ENCODE peak calls at places on chromosomes 1 and 21, in seven cellular contexts. X is ovary, P is fibroblast of lung, O is right lobe of liver, Q is transverse colon, R is upper lobe of left lung, V is lower lobe of right lung. Z is an unnamed sample. For H3K4me1, the result is how much of the 10 kb centered on the place peaks cover.

GRCh38 chr1:107480548-107480947 is 339.7 kb downstream of the NTNG1 start:
- DNase-seq in X (no peak), P (peak), O (no peak), Q (peak), R (no peak), V (no peak), Z (no peak)

GRCh38 chr1:225479341-225479740 is 51.5 kb upstream of the LBR start:
- DNase-seq in X (no peak), P (no peak), O (no peak), Q (no peak), R (no peak), V (no peak), Z (no peak)

GRCh38 chr21:45040114-45040715 is 34.2 kb upstream of the ADARB1 start:
- DNase-seq in X (no peak), P (no peak), O (no peak), Q (no peak), R (no peak), V (no peak), Z (no peak)

GRCh38 chr1:221768444-221769066 is 26.7 kb upstream of the DUSP10 start:
- DNase-seq in X (no peak), P (no peak), O (no peak), Q (no peak), R (no peak), V (no peak), Z (no peak)

GRCh38 chr1:233006108-233006507 is 55.7 kb downstream of the NTPCR start:
- DNase-seq in X (no peak), P (no peak), O (no peak), Q (no peak), R (no peak), V (no peak), Z (no peak)

GRCh38 chr1:16026723-16027484 is 5.1 kb downstream of the CLCNKA start:
- DNase-seq in X (peak), P (no peak), O (no peak), Q (peak), R (no peak), V (no peak), Z (no peak)

GRCh38 chr1:30034627-30035521 is 688.5 kb downstream of the MATN1 start:
- DNase-seq in X (no peak), P (peak), O (no peak), Q (no peak), R (no peak), V (no peak), Z (no peak)

GRCh38 chr1:154431586-154432373 is 26.6 kb downstream of the IL6R start:
- DNase-seq in X (no peak), P (peak), O (no peak), Q (no peak), R (peak), V (no peak), Z (no peak)

GRCh38 chr21:36799869-36800268 is 101.0 kb downstream of the SIM2 start:
- DNase-seq in X (peak), P (peak), O (no peak), Q (no peak), R (no peak), V (no peak), Z (no peak)

GRCh38 chr1:212635141-212635601 is 26.6 kb downstream of the ATF3 start:
- DNase-seq in X (no peak), P (peak), O (no peak), Q (no peak), R (peak), V (no peak), Z (no peak)

GRCh38 chr21:27954806-27955205 is 987.9 kb upstream of the ADAMTS5 start:
- DNase-seq in X (no peak), P (peak), O (no peak), Q (no peak), R (no peak), V (no peak), Z (no peak)

GRCh38 chr1:235502601-235503332 is 1.5 kb downstream of the B3GALNT2 start:
- DNase-seq in X (no peak), P (peak), O (no peak), Q (no peak), R (no peak), V (no peak), Z (peak)

GRCh38 chr1:202343652-202344349 is 2.1 kb upstream of the UBE2T start:
- DNase-seq in X (no peak), P (peak), O (no peak), Q (no peak), R (no peak), V (no peak), Z (peak)

GRCh38 chr1:212188599-212189351 is 96.4 kb upstream of the PPP2R5A start:
- DNase-seq in X (no peak), P (no peak), O (no peak), Q (no peak), R (no peak), V (no peak), Z (peak)

DNA sequence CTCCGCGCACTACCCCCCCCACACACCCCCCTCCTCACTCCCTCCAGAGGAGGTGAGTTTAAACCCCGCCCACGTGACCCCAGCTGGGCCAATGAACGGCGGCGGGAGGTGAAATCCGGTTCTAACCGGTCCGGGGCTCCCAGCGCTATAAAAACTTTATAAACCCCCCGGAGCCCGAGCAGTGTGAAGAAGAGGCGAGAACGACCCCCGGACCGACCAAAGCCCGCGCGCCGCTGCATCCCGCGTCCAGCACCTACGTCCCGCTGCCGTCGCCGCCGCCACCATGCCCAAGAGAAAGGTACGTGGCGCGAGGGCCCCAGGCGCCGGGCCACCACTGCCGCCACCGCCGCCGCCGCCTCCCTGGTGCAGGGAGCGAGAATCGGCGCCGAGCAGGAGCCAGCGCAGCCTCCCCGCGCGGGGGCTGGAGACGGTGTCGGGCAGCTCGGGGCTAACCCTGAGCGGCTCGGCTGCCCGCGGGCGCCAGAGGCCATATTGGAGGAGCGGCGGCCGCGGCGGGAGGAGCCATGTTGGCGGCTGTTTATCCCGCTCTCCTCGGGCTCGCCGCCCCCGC is at the start of gene HMGN2:
- DNase-seq in X (peak), P (peak), O (peak), Q (peak), R (peak), V (peak), Z (peak)
- H3K4me1 ChIP-seq in X (under half), P (under half), O (under half), Q (under half), R (under half), V (under half), Z (under half)

GRCh38 chr1:91552091-91552490 is 51.4 kb downstream of the CDC7 start:
- DNase-seq in X (no peak), P (no peak), O (no peak), Q (no peak), R (no peak), V (no peak), Z (no peak)
- H3K4me1 ChIP-seq in X (under half), P (under half), O (under half), Q (under half), R (under half), V (under half), Z (under half)

GRCh38 chr1:198701766-198702539 is 63.1 kb downstream of the PTPRC start:
- DNase-seq in X (no peak), P (no peak), O (no peak), Q (no peak), R (no peak), V (no peak), Z (no peak)

GRCh38 chr1:198699167-198700015 is 60.6 kb downstream of the PTPRC start:
- DNase-seq in X (no peak), P (peak), O (peak), Q (peak), R (peak), V (peak), Z (peak)

GRCh38 chr1:198700016-198700392 is 61.2 kb downstream of the PTPRC start:
- DNase-seq in X (no peak), P (no peak), O (no peak), Q (no peak), R (no peak), V (no peak), Z (no peak)

GRCh38 chr1:198701250-198701649 is 62.4 kb downstream of the PTPRC start:
- DNase-seq in X (no peak), P (no peak), O (no peak), Q (no peak), R (no peak), V (no peak), Z (no peak)

GRCh38 chr1:198700396-198700795 is 61.6 kb downstream of the PTPRC start:
- DNase-seq in X (no peak), P (no peak), O (no peak), Q (no peak), R (no peak), V (no peak), Z (no peak)
- H3K4me1 ChIP-seq in X (under half), P (under half), O (under half), Q (under half), R (under half), V (under half), Z (under half)

GRCh38 chr1:10516925-10517676 is 42.4 kb downstream of the PEX14 start:
- DNase-seq in X (no peak), P (no peak), O (peak), Q (no peak), R (no peak), V (no peak), Z (no peak)

GRCh38 chr1:10516244-10516643 is 41.5 kb downstream of the PEX14 start:
- DNase-seq in X (no peak), P (no peak), O (peak), Q (no peak), R (no peak), V (no peak), Z (no peak)

GRCh38 chr1:10513199-10513598 is 38.4 kb downstream of the PEX14 start:
- DNase-seq in X (no peak), P (no peak), O (peak), Q (no peak), R (no peak), V (no peak), Z (no peak)

GRCh38 chr1:10515627-10516026 is 40.9 kb downstream of the PEX14 start:
- DNase-seq in X (no peak), P (no peak), O (peak), Q (no peak), R (peak), V (no peak), Z (no peak)

GRCh38 chr1:10514490-10515235 is 39.9 kb downstream of the PEX14 start:
- DNase-seq in X (no peak), P (peak), O (peak), Q (no peak), R (no peak), V (no peak), Z (peak)
- H3K4me1 ChIP-seq in X (under half), P (under half), O (under half), Q (half or more), R (half or more), V (half or more), Z (under half)